ENCODE peak calls at places on chromosomes 13 and 19, in five cellular contexts. One of them, this sample, is unnamed.

GRCh38 chr13:57552441-57552840 is 79.1 kb upstream of the PCDH17 start:
- DNase-seq in thyroid gland: no peak
- DNase-seq in heart right ventricle: no peak
- DNase-seq in cardiac fibroblast: no peak
- DNase-seq in PC-3: no peak
- DNase-seq in this sample: no peak

GRCh38 chr13:45370922-45371406 is 30.0 kb upstream of the TPT1 start:
- DNase-seq in thyroid gland: peak; percentile 67
- DNase-seq in heart right ventricle: peak; percentile 73
- DNase-seq in cardiac fibroblast: peak; percentile 74
- DNase-seq in PC-3: peak; percentile 60
- DNase-seq in this sample: peak; percentile 72

GRCh38 chr13:23453132-23453531 is 19.6 kb upstream of the SACS start:
- DNase-seq in thyroid gland: no peak
- DNase-seq in heart right ventricle: no peak
- DNase-seq in cardiac fibroblast: no peak
- DNase-seq in PC-3: no peak
- DNase-seq in this sample: no peak

GRCh38 chr13:73767191-73767741 is 366.9 kb downstream of the KLF12 start:
- DNase-seq in thyroid gland: no peak
- DNase-seq in heart right ventricle: no peak
- DNase-seq in cardiac fibroblast: no peak
- DNase-seq in PC-3: no peak
- DNase-seq in this sample: no peak

GRCh38 chr19:46466536-46467199 is 4.7 kb downstream of the PNMA8A start:
- DNase-seq in thyroid gland: no peak
- DNase-seq in heart right ventricle: no peak
- DNase-seq in cardiac fibroblast: peak; percentile 92
- DNase-seq in PC-3: peak; percentile 73
- DNase-seq in this sample: no peak

GRCh38 chr13:94712287-94712811 is at the start of gene SOX21:
- DNase-seq in thyroid gland: no peak
- DNase-seq in heart right ventricle: no peak
- DNase-seq in cardiac fibroblast: no peak
- DNase-seq in PC-3: peak; percentile 71
- DNase-seq in this sample: no peak

GRCh38 chr13:99396446-99396845 is 89.2 kb upstream of the GPR183 start:
- DNase-seq in thyroid gland: no peak
- DNase-seq in heart right ventricle: no peak
- DNase-seq in cardiac fibroblast: no peak
- DNase-seq in PC-3: no peak
- DNase-seq in this sample: no peak

GRCh38 chr13:40993987-40994386 is 25.1 kb downstream of the ELF1 start:
- DNase-seq in thyroid gland: peak; percentile 45
- DNase-seq in heart right ventricle: no peak
- DNase-seq in cardiac fibroblast: no peak
- DNase-seq in PC-3: peak; percentile 91
- DNase-seq in this sample: no peak

GRCh38 chr19:32861596-32861995 is 8.0 kb downstream of the SLC7A9 start:
- DNase-seq in thyroid gland: peak; percentile 79
- DNase-seq in heart right ventricle: no peak
- DNase-seq in cardiac fibroblast: no peak
- DNase-seq in PC-3: no peak
- DNase-seq in this sample: no peak

GRCh38 chr19:46924874-46925547 is 64.2 kb downstream of the ARHGAP35 start:
- DNase-seq in thyroid gland: peak; percentile 36
- DNase-seq in heart right ventricle: peak; percentile 27
- DNase-seq in cardiac fibroblast: no peak
- DNase-seq in PC-3: peak; percentile 94
- DNase-seq in this sample: no peak

GRCh38 chr19:44430956-44431355 is 17.3 kb downstream of the ZNF229 start:
- DNase-seq in thyroid gland: no peak
- DNase-seq in heart right ventricle: no peak
- DNase-seq in cardiac fibroblast: peak; percentile 14
- DNase-seq in PC-3: peak; percentile 57
- DNase-seq in this sample: no peak

GRCh38 chr19:17220207-17220758 is 5.1 kb downstream of the USE1 start:
- DNase-seq in thyroid gland: no peak
- DNase-seq in heart right ventricle: no peak
- DNase-seq in cardiac fibroblast: peak; percentile 90
- DNase-seq in PC-3: peak; percentile 47
- DNase-seq in this sample: no peak

GRCh38 chr19:51139299-51140018 is 2.6 kb upstream of the SIGLEC7 start:
- DNase-seq in thyroid gland: no peak
- DNase-seq in heart right ventricle: no peak
- DNase-seq in cardiac fibroblast: no peak
- DNase-seq in PC-3: no peak
- DNase-seq in this sample: no peak

GRCh38 chr13:28636078-28636477 is 22.9 kb upstream of the POMP start:
- DNase-seq in thyroid gland: no peak
- DNase-seq in heart right ventricle: no peak
- DNase-seq in cardiac fibroblast: peak; percentile 52
- DNase-seq in PC-3: no peak
- DNase-seq in this sample: no peak

GRCh38 chr19:12825259-12826131 is 8.9 kb downstream of the RTBDN start:
- DNase-seq in thyroid gland: peak; percentile 11
- DNase-seq in heart right ventricle: no peak
- DNase-seq in cardiac fibroblast: peak; percentile 52
- DNase-seq in PC-3: peak; percentile 24
- DNase-seq in this sample: no peak

GRCh38 chr13:110023729-110024645 is 237.6 kb upstream of the IRS2 start:
- DNase-seq in thyroid gland: no peak
- DNase-seq in heart right ventricle: peak; percentile 29
- DNase-seq in cardiac fibroblast: peak; percentile 56
- DNase-seq in PC-3: no peak
- DNase-seq in this sample: no peak

GRCh38 chr13:33323766-33324525 is 38.4 kb upstream of the STARD13 start:
- DNase-seq in thyroid gland: no peak
- DNase-seq in heart right ventricle: no peak
- DNase-seq in cardiac fibroblast: peak; percentile 60
- DNase-seq in PC-3: no peak
- DNase-seq in this sample: no peak

GRCh38 chr19:815079-815774 is 6.5 kb downstream of the PLPPR3 start:
- DNase-seq in thyroid gland: no peak
- DNase-seq in heart right ventricle: no peak
- DNase-seq in cardiac fibroblast: no peak
- DNase-seq in PC-3: no peak
- DNase-seq in this sample: no peak

GRCh38 chr13:40483601-40484000 is 182.8 kb downstream of the FOXO1 start:
- DNase-seq in thyroid gland: peak; percentile 89
- DNase-seq in heart right ventricle: peak; percentile 44
- DNase-seq in cardiac fibroblast: no peak
- DNase-seq in PC-3: no peak
- DNase-seq in this sample: no peak

GRCh38 chr13:49248433-49249002 is 793 bp downstream of the CDADC1 start:
- DNase-seq in thyroid gland: no peak
- DNase-seq in heart right ventricle: peak; percentile 12
- DNase-seq in cardiac fibroblast: peak; percentile 37
- DNase-seq in PC-3: peak; percentile 6
- DNase-seq in this sample: no peak

GRCh38 chr19:52664461-52664860 is 26.3 kb upstream of the ZNF83 start:
- DNase-seq in thyroid gland: peak; percentile 15
- DNase-seq in heart right ventricle: no peak
- DNase-seq in cardiac fibroblast: no peak
- DNase-seq in PC-3: no peak
- DNase-seq in this sample: no peak

GRCh38 chr19:30842926-30843325 is 470.7 kb downstream of the ZNF536 start:
- DNase-seq in thyroid gland: no peak
- DNase-seq in heart right ventricle: no peak
- DNase-seq in cardiac fibroblast: no peak
- DNase-seq in PC-3: no peak
- DNase-seq in this sample: peak; percentile 31

GRCh38 chr13:49633687-49634086 is 5.4 kb downstream of the ARL11 start:
- DNase-seq in thyroid gland: no peak
- DNase-seq in heart right ventricle: no peak
- DNase-seq in cardiac fibroblast: peak; percentile 23
- DNase-seq in PC-3: no peak
- DNase-seq in this sample: no peak

GRCh38 chr19:41893899-41894298 is 10.9 kb downstream of the ARHGEF1 start:
- DNase-seq in thyroid gland: no peak
- DNase-seq in heart right ventricle: no peak
- DNase-seq in cardiac fibroblast: peak; percentile 32
- DNase-seq in PC-3: no peak
- DNase-seq in this sample: no peak

GRCh38 chr13:46905249-46905648 is 8.4 kb upstream of the HTR2A start:
- DNase-seq in thyroid gland: no peak
- DNase-seq in heart right ventricle: no peak
- DNase-seq in cardiac fibroblast: peak; percentile 20
- DNase-seq in PC-3: peak; percentile 55
- DNase-seq in this sample: no peak

GRCh38 chr19:7921955-7922840 is 2.1 kb downstream of the SNAPC2 start:
- DNase-seq in thyroid gland: no peak
- DNase-seq in heart right ventricle: no peak
- DNase-seq in cardiac fibroblast: no peak
- DNase-seq in PC-3: no peak
- DNase-seq in this sample: no peak
- H3K4me3 ChIP-seq in thyroid gland: no peak overlapping the region
- H3K4me3 ChIP-seq in heart right ventricle: peak overlapping the region; percentile 80
- H3K4me3 ChIP-seq in cardiac fibroblast: peak overlapping the region; percentile 50
- H3K4me3 ChIP-seq in PC-3: peak overlapping the region; percentile 69
- H3K4me3 ChIP-seq in this sample: peak overlapping the region; percentile 79

GRCh38 chr19:3738477-3739220 is 22.8 kb downstream of the APBA3 start:
- DNase-seq in thyroid gland: no peak
- DNase-seq in heart right ventricle: no peak
- DNase-seq in cardiac fibroblast: no peak
- DNase-seq in PC-3: no peak
- DNase-seq in this sample: no peak
- H3K4me3 ChIP-seq in thyroid gland: no peak overlapping the region
- H3K4me3 ChIP-seq in heart right ventricle: no peak overlapping the region
- H3K4me3 ChIP-seq in cardiac fibroblast: no peak overlapping the region
- H3K4me3 ChIP-seq in PC-3: no peak overlapping the region
- H3K4me3 ChIP-seq in this sample: no peak overlapping the region

DNA sequence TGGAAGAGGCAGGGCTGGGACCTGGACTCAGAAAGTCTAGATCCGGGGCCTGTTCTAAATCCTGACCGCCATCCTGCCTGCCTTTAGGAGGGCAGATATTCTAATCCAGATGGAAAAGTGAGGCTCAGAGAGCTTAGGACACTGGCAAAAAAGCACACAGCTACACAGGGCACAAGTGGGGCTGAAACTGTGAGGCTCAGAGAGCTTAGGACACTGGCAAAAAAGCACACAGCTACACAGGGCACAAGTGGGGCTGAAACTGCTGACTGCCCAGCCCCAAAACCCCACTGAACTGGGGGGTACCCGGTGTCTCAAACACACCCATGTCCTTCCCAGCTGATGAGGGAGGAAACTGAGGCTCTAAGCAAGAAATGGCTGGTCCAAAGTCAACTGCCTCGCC is 2.0 kb downstream of the AKT1S1 start:
- DNase-seq in thyroid gland: no peak
- DNase-seq in heart right ventricle: no peak
- DNase-seq in cardiac fibroblast: no peak
- DNase-seq in PC-3: no peak
- DNase-seq in this sample: no peak
- H3K4me3 ChIP-seq in thyroid gland: no peak overlapping the region
- H3K4me3 ChIP-seq in heart right ventricle: peak overlapping the region; percentile 65
- H3K4me3 ChIP-seq in cardiac fibroblast: peak overlapping the region; percentile 100
- H3K4me3 ChIP-seq in PC-3: peak overlapping the region; percentile 93
- H3K4me3 ChIP-seq in this sample: no peak overlapping the region

DNA sequence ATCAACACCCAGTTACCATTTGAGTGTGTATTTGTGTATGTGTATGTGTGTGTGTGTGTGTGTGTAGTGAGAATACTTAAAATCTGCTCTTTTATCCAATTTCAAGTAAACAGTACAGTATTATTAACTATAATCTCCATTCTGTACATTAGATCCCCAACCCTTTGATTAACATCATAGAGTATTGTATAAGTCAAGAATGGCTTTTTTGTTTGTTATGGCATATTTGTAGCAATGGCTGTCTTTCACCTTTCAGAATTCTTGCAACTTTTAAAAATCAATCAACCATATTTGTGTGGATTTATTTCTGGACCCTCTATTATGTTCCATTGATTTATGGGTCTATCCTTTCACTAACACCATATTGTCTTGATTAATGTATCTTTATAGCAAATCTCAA is 779.3 kb upstream of the MIR17HG start:
- DNase-seq in thyroid gland: no peak
- DNase-seq in heart right ventricle: no peak
- DNase-seq in cardiac fibroblast: no peak
- DNase-seq in PC-3: no peak
- DNase-seq in this sample: no peak
- H3K4me3 ChIP-seq in thyroid gland: no peak overlapping the region
- H3K4me3 ChIP-seq in heart right ventricle: no peak overlapping the region
- H3K4me3 ChIP-seq in cardiac fibroblast: no peak overlapping the region
- H3K4me3 ChIP-seq in PC-3: no peak overlapping the region
- H3K4me3 ChIP-seq in this sample: no peak overlapping the region

This sample was measured in testis.